ENCODE peak calls at places on chromosomes 12 and 14, in ten cellular contexts. A is activated CD4-positive, alpha-beta T cell treated with anti-CD3 and anti-CD28 coated beads, Interleukin-2, amount 10 ng/mL, durations not matched to agents 7 days and 5 days; N is BE2C; C is NCI-H1105 treated with DMSO at 0.1 percent for 48 hours; K is NCI-H748 treated with DMSO at 0.1 percent for 48 hours; U is choroid plexus epithelial cell; M is small intestine; F is WERI-Rb-1; G is activated T-cell treated with anti-CD3 and anti-CD28 coated beads for 1 hour; O is mucosa of gallbladder. S is an unnamed sample.

GRCh38 chr14:104367811-104368750 is 211.5 kb upstream of the C14orf180 start:
- DNase-seq in A (no peak), N (peak), C (no peak), K (no peak), U (no peak), M (no peak), F (no peak), G (no peak), O (no peak), S (no peak)

GRCh38 chr12:23564454-23564853 is 385.0 kb downstream of the SOX5 start:
- DNase-seq in A (no peak), N (no peak), C (peak), K (peak), U (no peak), M (no peak), F (peak), G (no peak), O (no peak), S (no peak)

GRCh38 chr12:47931187-47931586 is 26.4 kb upstream of the VDR start:
- DNase-seq in A (no peak), N (no peak), C (no peak), K (no peak), U (no peak), M (no peak), F (no peak), G (no peak), O (no peak), S (no peak)

GRCh38 chr14:34722723-34723545 is 8.5 kb upstream of the CFL2 start:
- DNase-seq in A (peak), N (peak), C (peak), K (peak), U (peak), M (peak), F (no peak), G (no peak), O (peak), S (no peak)

GRCh38 chr12:11822071-11822818 is 172.8 kb downstream of the ETV6 start:
- DNase-seq in A (no peak), N (no peak), C (peak), K (no peak), U (peak), M (no peak), F (no peak), G (peak), O (no peak), S (peak)

GRCh38 chr14:91980157-91980556 is 32.7 kb upstream of the FBLN5 start:
- DNase-seq in A (no peak), N (no peak), C (no peak), K (no peak), U (peak), M (peak), F (no peak), G (no peak), O (no peak), S (peak)

GRCh38 chr14:86057018-86057667 is 527.2 kb downstream of the FLRT2 start:
- DNase-seq in A (peak), N (peak), C (peak), K (peak), U (peak), M (no peak), F (peak), G (peak), O (no peak), S (no peak)

GRCh38 chr14:61153436-61153835 is 127.7 kb downstream of the TMEM30B start:
- DNase-seq in A (no peak), N (peak), C (no peak), K (peak), U (peak), M (no peak), F (no peak), G (no peak), O (no peak), S (no peak)

GRCh38 chr12:76874491-76875190 is 4.2 kb downstream of the CSRP2 start:
- DNase-seq in A (no peak), N (no peak), C (no peak), K (no peak), U (no peak), M (no peak), F (no peak), G (no peak), O (no peak), S (no peak)

GRCh38 chr12:15757553-15758255 is 31.5 kb downstream of the EPS8 start:
- DNase-seq in A (no peak), N (no peak), C (no peak), K (no peak), U (peak), M (peak), F (no peak), G (no peak), O (no peak), S (no peak)

GRCh38 chr12:62930546-62931425 is 4.2 kb downstream of the PPM1H start:
- DNase-seq in A (no peak), N (no peak), C (no peak), K (no peak), U (no peak), M (no peak), F (no peak), G (no peak), O (no peak), S (no peak)

GRCh38 chr12:115374480-115375187 is 690.7 kb upstream of the TBX3 start:
- DNase-seq in A (no peak), N (no peak), C (no peak), K (no peak), U (peak), M (no peak), F (no peak), G (no peak), O (no peak), S (peak)

GRCh38 chr12:34292736-34293625 is 270.7 kb downstream of the ALG10 start:
- DNase-seq in A (no peak), N (no peak), C (no peak), K (peak), U (no peak), M (no peak), F (peak), G (no peak), O (no peak), S (no peak)

GRCh38 chr14:61780125-61780524 is 17.9 kb downstream of the SNAPC1 start:
- DNase-seq in A (peak), N (no peak), C (no peak), K (no peak), U (no peak), M (no peak), F (no peak), G (no peak), O (no peak), S (no peak)

S was measured in GM12878.